ENCODE peak calls at places on chromosomes 12 and 14, in six cellular contexts. One of them, this sample, is unnamed.

GRCh38 chr12:77724367-77724957 is 106.2 kb upstream of the NAV3 start:
- DNase-seq in fibroblast of the aortic adventitia: peak; percentile 75
- DNase-seq in right lobe of liver: no peak
- DNase-seq in left lung: no peak
- DNase-seq in A549: peak; percentile 50
- DNase-seq in CD8-positive, alpha-beta T cell: no peak
- DNase-seq in this sample: no peak

GRCh38 chr12:94277426-94278000 is 129.1 kb downstream of the PLXNC1 start:
- DNase-seq in fibroblast of the aortic adventitia: peak; percentile 4
- DNase-seq in right lobe of liver: peak; percentile 79
- DNase-seq in left lung: no peak
- DNase-seq in A549: no peak
- DNase-seq in CD8-positive, alpha-beta T cell: no peak
- DNase-seq in this sample: no peak

GRCh38 chr14:53979747-53980642 is 23.4 kb upstream of the BMP4 start:
- DNase-seq in fibroblast of the aortic adventitia: peak; percentile 75
- DNase-seq in right lobe of liver: peak; percentile 72
- DNase-seq in left lung: no peak
- DNase-seq in A549: peak; percentile 27
- DNase-seq in CD8-positive, alpha-beta T cell: no peak
- DNase-seq in this sample: no peak

GRCh38 chr12:121766290-121767039 is 27.0 kb downstream of the RHOF start:
- DNase-seq in fibroblast of the aortic adventitia: peak; percentile 16
- DNase-seq in right lobe of liver: no peak
- DNase-seq in left lung: no peak
- DNase-seq in A549: no peak
- DNase-seq in CD8-positive, alpha-beta T cell: no peak
- DNase-seq in this sample: no peak

GRCh38 chr12:68175566-68176033 is 16.1 kb upstream of the IFNG start:
- DNase-seq in fibroblast of the aortic adventitia: no peak
- DNase-seq in right lobe of liver: no peak
- DNase-seq in left lung: no peak
- DNase-seq in A549: no peak
- DNase-seq in CD8-positive, alpha-beta T cell: peak; percentile 60
- DNase-seq in this sample: no peak

GRCh38 chr12:11980133-11980532 is 90.6 kb upstream of the BCL2L14 start:
- DNase-seq in fibroblast of the aortic adventitia: no peak
- DNase-seq in right lobe of liver: no peak
- DNase-seq in left lung: no peak
- DNase-seq in A549: no peak
- DNase-seq in CD8-positive, alpha-beta T cell: no peak
- DNase-seq in this sample: no peak

GRCh38 chr14:22319526-22320352 is 269.3 kb downstream of the DAD1 start:
- DNase-seq in fibroblast of the aortic adventitia: peak; percentile 73
- DNase-seq in right lobe of liver: no peak
- DNase-seq in left lung: no peak
- DNase-seq in A549: peak; percentile 73
- DNase-seq in CD8-positive, alpha-beta T cell: peak; percentile 16
- DNase-seq in this sample: no peak

GRCh38 chr12:9273276-9273675 is 65.1 kb upstream of the PZP start:
- DNase-seq in fibroblast of the aortic adventitia: peak; percentile 55
- DNase-seq in right lobe of liver: no peak
- DNase-seq in left lung: no peak
- DNase-seq in A549: no peak
- DNase-seq in CD8-positive, alpha-beta T cell: no peak
- DNase-seq in this sample: no peak

GRCh38 chr12:7571253-7571652 is 67.7 kb upstream of the CD163 start:
- DNase-seq in fibroblast of the aortic adventitia: no peak
- DNase-seq in right lobe of liver: no peak
- DNase-seq in left lung: no peak
- DNase-seq in A549: no peak
- DNase-seq in CD8-positive, alpha-beta T cell: no peak
- DNase-seq in this sample: no peak

GRCh38 chr12:89051065-89051677 is 301.1 kb downstream of the DUSP6 start:
- DNase-seq in fibroblast of the aortic adventitia: peak; percentile 85
- DNase-seq in right lobe of liver: no peak
- DNase-seq in left lung: no peak
- DNase-seq in A549: peak; percentile 74
- DNase-seq in CD8-positive, alpha-beta T cell: no peak
- DNase-seq in this sample: no peak

GRCh38 chr12:98456583-98457573 is 58.5 kb upstream of the TMPO start:
- DNase-seq in fibroblast of the aortic adventitia: no peak
- DNase-seq in right lobe of liver: peak; percentile 66
- DNase-seq in left lung: peak; percentile 88
- DNase-seq in A549: no peak
- DNase-seq in CD8-positive, alpha-beta T cell: no peak
- DNase-seq in this sample: no peak

GRCh38 chr14:89121961-89122675 is 294.9 kb downstream of the FOXN3 start:
- DNase-seq in fibroblast of the aortic adventitia: no peak
- DNase-seq in right lobe of liver: no peak
- DNase-seq in left lung: no peak
- DNase-seq in A549: no peak
- DNase-seq in CD8-positive, alpha-beta T cell: no peak
- DNase-seq in this sample: no peak

GRCh38 chr12:10227648-10228047 is 15.0 kb downstream of the GABARAPL1 start:
- DNase-seq in fibroblast of the aortic adventitia: no peak
- DNase-seq in right lobe of liver: no peak
- DNase-seq in left lung: no peak
- DNase-seq in A549: no peak
- DNase-seq in CD8-positive, alpha-beta T cell: no peak
- DNase-seq in this sample: no peak

GRCh38 chr14:52103416-52103815 is 34.6 kb upstream of the NID2 start:
- DNase-seq in fibroblast of the aortic adventitia: no peak
- DNase-seq in right lobe of liver: no peak
- DNase-seq in left lung: no peak
- DNase-seq in A549: no peak
- DNase-seq in CD8-positive, alpha-beta T cell: no peak
- DNase-seq in this sample: no peak

GRCh38 chr14:51871846-51872245 is 11.4 kb downstream of the GNG2 start:
- DNase-seq in fibroblast of the aortic adventitia: no peak
- DNase-seq in right lobe of liver: no peak
- DNase-seq in left lung: no peak
- DNase-seq in A549: no peak
- DNase-seq in CD8-positive, alpha-beta T cell: no peak
- DNase-seq in this sample: no peak

GRCh38 chr12:50055831-50056628 is 1.4 kb upstream of the ASIC1 start:
- DNase-seq in fibroblast of the aortic adventitia: peak; percentile 46
- DNase-seq in right lobe of liver: peak; percentile 54
- DNase-seq in left lung: peak; percentile 80
- DNase-seq in A549: peak; percentile 59
- DNase-seq in CD8-positive, alpha-beta T cell: peak; percentile 54
- DNase-seq in this sample: peak; percentile 55

GRCh38 chr12:104083769-104084475 is 19.6 kb downstream of the HCFC2 start:
- DNase-seq in fibroblast of the aortic adventitia: no peak
- DNase-seq in right lobe of liver: no peak
- DNase-seq in left lung: no peak
- DNase-seq in A549: no peak
- DNase-seq in CD8-positive, alpha-beta T cell: no peak
- DNase-seq in this sample: no peak

GRCh38 chr12:15863984-15864383 is 18.2 kb upstream of the STRAP start:
- DNase-seq in fibroblast of the aortic adventitia: no peak
- DNase-seq in right lobe of liver: no peak
- DNase-seq in left lung: no peak
- DNase-seq in A549: no peak
- DNase-seq in CD8-positive, alpha-beta T cell: no peak
- DNase-seq in this sample: no peak

GRCh38 chr12:104475269-104475668 is 18.5 kb downstream of the CHST11 start:
- DNase-seq in fibroblast of the aortic adventitia: no peak
- DNase-seq in right lobe of liver: no peak
- DNase-seq in left lung: no peak
- DNase-seq in A549: no peak
- DNase-seq in CD8-positive, alpha-beta T cell: no peak
- DNase-seq in this sample: no peak

GRCh38 chr12:101866615-101867373 is 10.6 kb upstream of the DRAM1 start:
- DNase-seq in fibroblast of the aortic adventitia: no peak
- DNase-seq in right lobe of liver: no peak
- DNase-seq in left lung: no peak
- DNase-seq in A549: no peak
- DNase-seq in CD8-positive, alpha-beta T cell: no peak
- DNase-seq in this sample: no peak

GRCh38 chr12:97465012-97465345 is 2.4 kb downstream of the RMST start:
- DNase-seq in fibroblast of the aortic adventitia: no peak
- DNase-seq in right lobe of liver: no peak
- DNase-seq in left lung: no peak
- DNase-seq in A549: no peak
- DNase-seq in CD8-positive, alpha-beta T cell: no peak
- DNase-seq in this sample: no peak

GRCh38 chr12:42447371-42447786 is 121.4 kb downstream of the PPHLN1 start:
- DNase-seq in fibroblast of the aortic adventitia: peak; percentile 22
- DNase-seq in right lobe of liver: no peak
- DNase-seq in left lung: no peak
- DNase-seq in A549: no peak
- DNase-seq in CD8-positive, alpha-beta T cell: no peak
- DNase-seq in this sample: no peak

DNA sequence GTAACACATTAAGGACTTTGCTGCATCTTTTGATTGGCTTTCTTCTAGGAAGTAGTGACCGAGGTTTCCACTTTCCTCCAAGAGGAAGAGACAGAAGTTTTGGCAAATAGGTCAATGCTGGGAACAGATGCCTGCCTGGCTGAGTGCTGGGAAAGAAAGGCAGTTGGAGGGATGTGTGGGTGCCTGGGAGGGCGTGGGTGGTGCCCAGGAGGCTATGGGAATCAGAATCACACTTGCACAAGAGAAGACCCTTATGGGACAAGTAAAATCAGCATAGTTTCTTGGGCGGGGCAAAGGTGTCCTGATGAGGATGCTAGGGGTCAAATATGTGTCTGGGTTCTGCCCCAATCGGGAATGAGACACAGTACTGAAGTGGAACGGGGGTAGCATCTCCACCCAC is 906 bp upstream of the ACADS start:
- DNase-seq in fibroblast of the aortic adventitia: no peak
- DNase-seq in right lobe of liver: no peak
- DNase-seq in left lung: no peak
- DNase-seq in A549: no peak
- DNase-seq in CD8-positive, alpha-beta T cell: no peak
- DNase-seq in this sample: no peak
- H3K4me3 ChIP-seq in fibroblast of the aortic adventitia: no peak overlapping the region
- H3K4me3 ChIP-seq in right lobe of liver: no peak overlapping the region
- H3K4me3 ChIP-seq in left lung: no peak overlapping the region
- H3K4me3 ChIP-seq in A549: no peak overlapping the region
- H3K4me3 ChIP-seq in CD8-positive, alpha-beta T cell: peak overlapping the region; percentile 49
- H3K4me3 ChIP-seq in this sample: no peak overlapping the region

GRCh38 chr14:90277581-90278198 is 21.3 kb downstream of the PSMC1 start:
- DNase-seq in fibroblast of the aortic adventitia: no peak
- DNase-seq in right lobe of liver: no peak
- DNase-seq in left lung: no peak
- DNase-seq in A549: no peak
- DNase-seq in CD8-positive, alpha-beta T cell: no peak
- DNase-seq in this sample: no peak
- TF ChIP-seq CTCF in fibroblast of the aortic adventitia: no peak
- TF ChIP-seq CTCF in right lobe of liver: no peak
- TF ChIP-seq CTCF in left lung: no peak
- TF ChIP-seq CTCF in A549: no peak
- TF ChIP-seq CTCF in CD8-positive, alpha-beta T cell: no peak
- TF ChIP-seq CTCF in this sample: no peak

DNA sequence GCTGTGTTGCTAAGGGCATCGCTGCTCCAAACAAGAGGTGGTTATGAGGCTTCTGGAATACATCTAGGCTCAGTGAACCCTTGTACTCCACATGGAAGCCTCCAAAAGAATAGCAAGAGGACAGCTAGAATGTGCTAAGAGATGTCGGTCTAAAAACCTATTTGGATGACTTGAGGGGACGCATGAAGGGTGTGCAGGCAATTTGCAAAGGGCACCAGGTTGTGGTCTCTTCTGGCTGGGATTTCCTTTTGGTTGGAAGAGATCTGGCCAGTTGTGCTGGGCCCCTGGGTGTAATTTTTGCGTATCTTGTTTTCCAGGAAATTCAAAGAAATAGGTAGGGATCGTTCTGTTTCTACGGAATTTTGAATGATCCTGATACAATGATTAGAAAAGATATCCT is 4.2 kb downstream of the TTC9 start:
- DNase-seq in fibroblast of the aortic adventitia: no peak
- DNase-seq in right lobe of liver: no peak
- DNase-seq in left lung: no peak
- DNase-seq in A549: no peak
- DNase-seq in CD8-positive, alpha-beta T cell: no peak
- DNase-seq in this sample: no peak
- H3K4me3 ChIP-seq in fibroblast of the aortic adventitia: no peak overlapping the region
- H3K4me3 ChIP-seq in right lobe of liver: no peak overlapping the region
- H3K4me3 ChIP-seq in left lung: no peak overlapping the region
- H3K4me3 ChIP-seq in A549: no peak overlapping the region
- H3K4me3 ChIP-seq in CD8-positive, alpha-beta T cell: no peak overlapping the region
- H3K4me3 ChIP-seq in this sample: no peak overlapping the region

GRCh38 chr12:120209851-120210250 is 8.9 kb upstream of the RPLP0 start:
- DNase-seq in fibroblast of the aortic adventitia: no peak
- DNase-seq in right lobe of liver: no peak
- DNase-seq in left lung: no peak
- DNase-seq in A549: no peak
- DNase-seq in CD8-positive, alpha-beta T cell: no peak
- DNase-seq in this sample: no peak
- TF ChIP-seq CTCF in fibroblast of the aortic adventitia: no peak
- TF ChIP-seq CTCF in right lobe of liver: no peak
- TF ChIP-seq CTCF in left lung: no peak
- TF ChIP-seq CTCF in A549: no peak
- TF ChIP-seq CTCF in CD8-positive, alpha-beta T cell: no peak
- TF ChIP-seq CTCF in this sample: no peak

GRCh38 chr14:103221781-103222358 is 98.6 kb downstream of the TNFAIP2 start:
- DNase-seq in fibroblast of the aortic adventitia: no peak
- DNase-seq in right lobe of liver: no peak
- DNase-seq in left lung: no peak
- DNase-seq in A549: no peak
- DNase-seq in CD8-positive, alpha-beta T cell: no peak
- DNase-seq in this sample: no peak

GRCh38 chr14:103220134-103220981 is 97.1 kb downstream of the TNFAIP2 start:
- DNase-seq in fibroblast of the aortic adventitia: no peak
- DNase-seq in right lobe of liver: no peak
- DNase-seq in left lung: no peak
- DNase-seq in A549: no peak
- DNase-seq in CD8-positive, alpha-beta T cell: no peak
- DNase-seq in this sample: no peak

GRCh38 chr14:103223818-103224352 is 100.6 kb downstream of the TNFAIP2 start:
- DNase-seq in fibroblast of the aortic adventitia: no peak
- DNase-seq in right lobe of liver: no peak
- DNase-seq in left lung: no peak
- DNase-seq in A549: no peak
- DNase-seq in CD8-positive, alpha-beta T cell: no peak
- DNase-seq in this sample: no peak

GRCh38 chr14:103217538-103217937 is 94.3 kb downstream of the TNFAIP2 start:
- DNase-seq in fibroblast of the aortic adventitia: no peak
- DNase-seq in right lobe of liver: no peak
- DNase-seq in left lung: no peak
- DNase-seq in A549: no peak
- DNase-seq in CD8-positive, alpha-beta T cell: no peak
- DNase-seq in this sample: no peak

GRCh38 chr14:103220982-103221641 is 97.9 kb downstream of the TNFAIP2 start:
- DNase-seq in fibroblast of the aortic adventitia: peak; percentile 8
- DNase-seq in right lobe of liver: no peak
- DNase-seq in left lung: no peak
- DNase-seq in A549: no peak
- DNase-seq in CD8-positive, alpha-beta T cell: no peak
- DNase-seq in this sample: no peak
- H3K4me3 ChIP-seq in fibroblast of the aortic adventitia: peak overlapping the region; percentile 39
- H3K4me3 ChIP-seq in right lobe of liver: peak overlapping the region; percentile 34
- H3K4me3 ChIP-seq in left lung: peak overlapping the region; percentile 33
- H3K4me3 ChIP-seq in A549: no peak overlapping the region
- H3K4me3 ChIP-seq in CD8-positive, alpha-beta T cell: no peak overlapping the region
- H3K4me3 ChIP-seq in this sample: peak overlapping the region; percentile 28